ENCODE peak calls at places on chromosomes 16 and 17, in six cellular contexts. V is Panc1, Q is left lung, U is heart left ventricle, T is aorta, K is upper lobe of right lung. S is an unnamed sample. For H3K36me3, the result is how much of the 10 kb centered on the place peaks cover.

GRCh38 chr16:57471209-57471608 is 8.7 kb downstream of the POLR2C start:
- ATAC-seq in V (no peak), T (no peak), U (no peak), Q (peak), K (no peak), S (no peak)

GRCh38 chr16:2992383-2993081 is 12.3 kb upstream of the PKMYT1 start:
- ATAC-seq in K (no peak), T (no peak), Q (no peak), V (no peak), U (no peak), S (no peak)

GRCh38 chr17:35801583-35802224 is 6.3 kb upstream of the MMP28 start:
- ATAC-seq in V (no peak), K (peak), T (peak), U (peak), Q (peak), S (peak)

GRCh38 chr17:48412841-48413240 is 17.2 kb downstream of the SKAP1 start:
- ATAC-seq in V (no peak), U (no peak), T (no peak), K (no peak), Q (no peak), S (no peak)

GRCh38 chr17:8664426-8665105 is 34.0 kb upstream of the MYH10 start:
- ATAC-seq in V (no peak), T (no peak), K (no peak), U (no peak), Q (no peak), S (no peak)

GRCh38 chr16:5215911-5216310 is 118.3 kb upstream of the EEF2KMT start:
- ATAC-seq in T (no peak), U (no peak), K (no peak), Q (no peak), V (no peak), S (no peak)

GRCh38 chr16:76360384-76360783 is 83.2 kb downstream of the CNTNAP4 start:
- ATAC-seq in T (no peak), V (no peak), Q (no peak), K (no peak), U (no peak), S (no peak)

GRCh38 chr16:23877107-23878070 is 41.6 kb downstream of the PRKCB start:
- ATAC-seq in V (no peak), T (no peak), Q (no peak), U (no peak), K (no peak), S (no peak)

GRCh38 chr17:46171939-46172338 is 21.3 kb downstream of the KANSL1 start:
- ATAC-seq in K (no peak), T (no peak), V (no peak), Q (no peak), U (peak), S (no peak)

GRCh38 chr17:40915721-40916256 is 21.7 kb downstream of the KRT23 start:
- ATAC-seq in V (no peak), Q (peak), T (no peak), K (peak), U (no peak), S (no peak)

GRCh38 chr16:69260506-69260905 is 50.6 kb upstream of the VPS4A start:
- ATAC-seq in K (no peak), Q (no peak), T (no peak), V (no peak), U (no peak), S (no peak)

GRCh38 chr16:90032664-90033346 is 13.5 kb upstream of the DBNDD1 start:
- ATAC-seq in U (no peak), K (peak), V (no peak), T (peak), Q (no peak), S (no peak)

GRCh38 chr17:50798424-50799344 is 31.4 kb upstream of the ANKRD40CL start:
- ATAC-seq in T (peak), K (peak), Q (no peak), U (no peak), V (peak), S (no peak)

GRCh38 chr17:31875081-31875480 is 16.0 kb upstream of the COPRS start:
- ATAC-seq in Q (no peak), V (no peak), K (no peak), T (no peak), U (no peak), S (no peak)

GRCh38 chr16:12317121-12317810 is 340.7 kb downstream of the SNX29 start:
- ATAC-seq in U (no peak), T (no peak), V (no peak), K (no peak), Q (no peak), S (no peak)

GRCh38 chr17:9003355-9004131 is 17.8 kb upstream of the NTN1 start:
- ATAC-seq in K (no peak), U (peak), V (peak), T (no peak), Q (no peak), S (peak)

GRCh38 chr16:28187595-28188004 is 24.2 kb downstream of the XPO6 start:
- ATAC-seq in Q (peak), T (no peak), K (peak), U (no peak), V (no peak), S (no peak)

GRCh38 chr16:30903002-30903401 is 6.6 kb downstream of the CTF1 start:
- ATAC-seq in V (no peak), U (no peak), T (no peak), Q (no peak), K (no peak), S (no peak)

GRCh38 chr16:57394444-57394843 is 10.1 kb upstream of the CCL17 start:
- ATAC-seq in T (no peak), Q (no peak), K (peak), U (peak), V (no peak), S (no peak)

GRCh38 chr17:27546624-27547300 is 84.2 kb upstream of the LGALS9 start:
- ATAC-seq in Q (no peak), K (no peak), U (no peak), V (peak), T (no peak), S (no peak)

GRCh38 chr17:72761431-72761830 is 331.1 kb downstream of the SLC39A11 start:
- ATAC-seq in V (no peak), T (no peak), Q (no peak), K (no peak), U (no peak), S (no peak)

GRCh38 chr16:11349599-11350276 is 4.5 kb downstream of the RMI2 start:
- ATAC-seq in T (peak), K (peak), V (no peak), Q (peak), U (peak), S (peak)

GRCh38 chr16:21645261-21645721 is 7.1 kb downstream of the IGSF6 start:
- ATAC-seq in U (peak), K (peak), Q (peak), V (peak), T (no peak), S (no peak)

GRCh38 chr17:50173335-50173941 is 7.6 kb downstream of the SGCA start:
- ATAC-seq in V (no peak), U (peak), K (no peak), Q (peak), T (peak), S (peak)

GRCh38 chr17:47851764-47852112 is 775 bp upstream of the SP6 start:
- ATAC-seq in V (no peak), T (no peak), K (no peak), U (no peak), Q (no peak), S (no peak)

GRCh38 chr16:47141773-47142468 is 1.8 kb downstream of the NETO2 start:
- ATAC-seq in K (peak), V (peak), U (peak), Q (peak), T (peak), S (peak)

GRCh38 chr16:11494029-11494428 is 92.7 kb downstream of the LITAF start:
- ATAC-seq in Q (no peak), V (no peak), T (no peak), K (no peak), U (no peak), S (no peak)

GRCh38 chr17:65523853-65524664 is 37.4 kb downstream of the AXIN2 start:
- ATAC-seq in Q (peak), K (peak), V (no peak), U (no peak), T (no peak), S (no peak)

GRCh38 chr17:57523926-57524634 is 221.0 kb downstream of the CCDC182 start:
- ATAC-seq in K (peak), U (peak), Q (peak), T (peak), V (no peak), S (no peak)

GRCh38 chr16:14264560-14264959 is 193.4 kb downstream of the MRTFB start:
- ATAC-seq in Q (no peak), K (no peak), V (no peak), U (no peak), T (no peak), S (no peak)

GRCh38 chr17:16007439-16007838 is 7.8 kb downstream of the TTC19 start:
- ATAC-seq in U (no peak), V (no peak), Q (no peak), K (peak), T (no peak), S (no peak)

GRCh38 chr16:14538604-14539003 is 91.5 kb downstream of the PARN start:
- ATAC-seq in Q (no peak), K (no peak), U (no peak), V (no peak), T (no peak), S (no peak)

GRCh38 chr17:35313875-35314409 is 59.5 kb downstream of the SLFN11 start:
- ATAC-seq in V (no peak), K (peak), T (peak), U (peak), Q (no peak), S (peak)

GRCh38 chr17:16919663-16920627 is 52.0 kb downstream of the TNFRSF13B start:
- ATAC-seq in V (no peak), T (no peak), U (no peak), K (no peak), Q (no peak), S (no peak)

GRCh38 chr17:1446201-1446600 is 9.8 kb downstream of the CRK start:
- ATAC-seq in Q (no peak), V (no peak), U (no peak), K (no peak), T (no peak), S (no peak)

GRCh38 chr17:737561-738113 is 5.2 kb downstream of the TLCD3A start:
- ATAC-seq in T (no peak), K (no peak), V (no peak), U (no peak), Q (no peak), S (no peak)

GRCh38 chr16:86835981-86836380 is 257.6 kb downstream of the FOXL1 start:
- ATAC-seq in U (no peak), K (no peak), T (no peak), V (no peak), Q (no peak), S (no peak)

GRCh38 chr17:62064029-62064790 is 868 bp downstream of the MED13 start:
- ATAC-seq in Q (peak), T (no peak), V (no peak), K (no peak), U (no peak), S (no peak)

GRCh38 chr17:46020023-46020735 is 21.1 kb downstream of the STH start:
- ATAC-seq in K (peak), Q (peak), T (no peak), V (peak), U (no peak), S (no peak)

DNA sequence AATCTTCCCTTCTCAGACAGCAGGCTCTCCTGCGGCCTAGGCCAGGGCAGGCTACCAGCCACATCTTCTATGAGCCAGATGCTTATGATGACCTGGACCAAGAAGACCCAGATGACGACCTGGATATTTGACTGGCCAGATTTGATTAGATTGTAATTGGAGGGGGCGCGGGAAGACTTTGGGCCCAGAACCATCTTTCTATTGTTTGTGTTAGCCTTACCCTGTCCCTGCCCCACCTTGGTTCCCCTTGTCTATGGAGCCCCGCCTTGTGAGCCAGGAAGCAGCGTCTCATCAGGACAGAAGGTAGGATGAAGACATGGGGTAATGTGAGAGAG is 2.8 kb downstream of the CLDN7 start:
- ATAC-seq in Q (no peak), T (no peak), K (no peak), V (no peak), U (no peak), S (no peak)
- H3K36me3 ChIP-seq in Q (half or more), T (under half), K (under half), V (under half), U (under half), S (under half)

GRCh38 chr16:84717484-84717883 is 17.7 kb downstream of the USP10 start:
- ATAC-seq in Q (no peak), T (no peak), V (no peak), U (no peak), K (no peak), S (no peak)
- H3K36me3 ChIP-seq in Q (under half), T (under half), V (under half), U (under half), K (under half), S (under half)

DNA sequence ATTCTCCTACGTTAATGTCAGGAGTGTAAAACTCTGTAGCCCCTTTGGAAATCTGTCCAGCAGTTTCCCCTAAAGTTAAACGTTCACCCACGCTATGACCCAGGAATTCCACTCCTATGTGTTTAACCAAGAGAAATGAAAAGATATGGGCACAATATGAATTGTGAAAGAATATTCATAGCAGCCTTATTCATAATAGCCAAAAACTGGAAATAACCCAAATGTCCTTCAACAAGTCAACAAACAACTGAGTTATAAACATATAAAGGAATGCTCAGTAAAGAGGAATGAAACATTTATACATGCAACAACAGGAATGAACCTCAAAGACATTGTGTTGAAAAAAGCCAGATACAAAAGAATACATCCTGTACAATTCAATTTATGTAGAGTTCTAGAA is 286.8 kb upstream of the CDH5 start:
- ATAC-seq in U (no peak), K (no peak), Q (no peak), V (no peak), T (no peak), S (no peak)
- H3K36me3 ChIP-seq in U (under half), K (under half), Q (under half), V (under half), T (under half), S (under half)

GRCh38 chr16:54351171-54351570 is 64.6 kb upstream of the IRX3 start:
- ATAC-seq in U (no peak), Q (no peak), V (no peak), K (no peak), T (no peak), S (no peak)

GRCh38 chr16:54347961-54348360 is 61.4 kb upstream of the IRX3 start:
- ATAC-seq in K (no peak), T (no peak), V (no peak), Q (peak), U (no peak), S (no peak)

GRCh38 chr16:54355251-54355650 is 68.7 kb upstream of the IRX3 start:
- ATAC-seq in T (no peak), K (no peak), U (no peak), Q (no peak), V (no peak), S (no peak)

GRCh38 chr16:54356391-54356790 is 69.8 kb upstream of the IRX3 start:
- ATAC-seq in T (no peak), K (no peak), V (no peak), Q (no peak), U (no peak), S (no peak)

DNA sequence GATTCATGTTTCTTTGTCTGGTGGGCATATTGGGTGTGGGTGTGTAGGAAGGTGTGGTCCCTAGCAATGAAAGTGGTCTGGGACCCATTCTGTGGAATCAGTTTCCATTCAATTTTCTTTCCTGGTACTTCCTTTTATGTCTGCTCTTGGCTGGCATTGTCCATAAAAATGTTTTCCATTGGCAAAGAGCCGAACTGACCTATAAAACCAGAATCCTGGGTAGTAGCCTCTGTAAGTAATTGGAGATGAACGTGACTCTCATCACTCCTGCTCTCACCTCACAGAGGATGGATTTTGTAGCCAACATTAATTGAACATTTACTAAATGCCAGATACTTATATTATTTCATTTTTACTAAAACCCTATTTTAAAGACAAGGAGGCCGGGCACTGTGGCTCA is 66.5 kb upstream of the IRX3 start:
- ATAC-seq in U (no peak), K (no peak), V (no peak), T (no peak), Q (no peak), S (no peak)
- H3K36me3 ChIP-seq in U (under half), K (under half), V (under half), T (under half), Q (under half), S (under half)